ENCODE peak calls at places on chromosomes 2 and 18, in seven cellular contexts. One of them, this sample, is unnamed.

GRCh38 chr2:112821142-112821541 is 15.4 kb downstream of the IL1B start:
- DNase-seq in stimulated activated CD8-positive, alpha-beta memory T cell treated with anti-CD3 and anti-CD28 coated beads, Interleukin-2, amount 100 ng/mL, for 48 hours: peak; percentile 55
- DNase-seq in M059J: peak; percentile 34
- DNase-seq in GM23338: no peak
- DNase-seq in left kidney: no peak
- DNase-seq in activated naive CD8-positive, alpha-beta T cell treated with anti-CD3 and anti-CD28 coated beads for 36 hours: peak; percentile 72
- DNase-seq in AG08396: no peak
- DNase-seq in this sample: peak; percentile 39

GRCh38 chr2:441258-442023 is 153.6 kb upstream of the ALKAL2 start:
- DNase-seq in stimulated activated CD8-positive, alpha-beta memory T cell treated with anti-CD3 and anti-CD28 coated beads, Interleukin-2, amount 100 ng/mL, for 48 hours: no peak
- DNase-seq in M059J: peak; percentile 30
- DNase-seq in GM23338: no peak
- DNase-seq in left kidney: peak; percentile 9
- DNase-seq in activated naive CD8-positive, alpha-beta T cell treated with anti-CD3 and anti-CD28 coated beads for 36 hours: no peak
- DNase-seq in AG08396: no peak
- DNase-seq in this sample: no peak

GRCh38 chr2:183993052-183993451 is 605.3 kb upstream of the ZNF804A start:
- DNase-seq in stimulated activated CD8-positive, alpha-beta memory T cell treated with anti-CD3 and anti-CD28 coated beads, Interleukin-2, amount 100 ng/mL, for 48 hours: no peak
- DNase-seq in M059J: no peak
- DNase-seq in GM23338: no peak
- DNase-seq in left kidney: peak; percentile 13
- DNase-seq in activated naive CD8-positive, alpha-beta T cell treated with anti-CD3 and anti-CD28 coated beads for 36 hours: no peak
- DNase-seq in AG08396: no peak
- DNase-seq in this sample: no peak

GRCh38 chr2:147463881-147464520 is 380.8 kb upstream of the ACVR2A start:
- DNase-seq in stimulated activated CD8-positive, alpha-beta memory T cell treated with anti-CD3 and anti-CD28 coated beads, Interleukin-2, amount 100 ng/mL, for 48 hours: no peak
- DNase-seq in M059J: no peak
- DNase-seq in GM23338: no peak
- DNase-seq in left kidney: peak; percentile 63
- DNase-seq in activated naive CD8-positive, alpha-beta T cell treated with anti-CD3 and anti-CD28 coated beads for 36 hours: no peak
- DNase-seq in AG08396: no peak
- DNase-seq in this sample: no peak

GRCh38 chr2:86046985-86047384 is 58.7 kb downstream of the POLR1A start:
- DNase-seq in stimulated activated CD8-positive, alpha-beta memory T cell treated with anti-CD3 and anti-CD28 coated beads, Interleukin-2, amount 100 ng/mL, for 48 hours: no peak
- DNase-seq in M059J: no peak
- DNase-seq in GM23338: no peak
- DNase-seq in left kidney: no peak
- DNase-seq in activated naive CD8-positive, alpha-beta T cell treated with anti-CD3 and anti-CD28 coated beads for 36 hours: no peak
- DNase-seq in AG08396: no peak
- DNase-seq in this sample: no peak

GRCh38 chr2:145006957-145007672 is 487.2 kb upstream of the ZEB2 start:
- DNase-seq in stimulated activated CD8-positive, alpha-beta memory T cell treated with anti-CD3 and anti-CD28 coated beads, Interleukin-2, amount 100 ng/mL, for 48 hours: no peak
- DNase-seq in M059J: peak; percentile 99
- DNase-seq in GM23338: no peak
- DNase-seq in left kidney: no peak
- DNase-seq in activated naive CD8-positive, alpha-beta T cell treated with anti-CD3 and anti-CD28 coated beads for 36 hours: no peak
- DNase-seq in AG08396: peak; percentile 50
- DNase-seq in this sample: no peak

GRCh38 chr2:213544940-213545339 is 260.7 kb downstream of the SPAG16 start:
- DNase-seq in stimulated activated CD8-positive, alpha-beta memory T cell treated with anti-CD3 and anti-CD28 coated beads, Interleukin-2, amount 100 ng/mL, for 48 hours: no peak
- DNase-seq in M059J: peak; percentile 12
- DNase-seq in GM23338: no peak
- DNase-seq in left kidney: no peak
- DNase-seq in activated naive CD8-positive, alpha-beta T cell treated with anti-CD3 and anti-CD28 coated beads for 36 hours: no peak
- DNase-seq in AG08396: no peak
- DNase-seq in this sample: no peak

GRCh38 chr2:227889336-227889735 is 17.9 kb downstream of the DAW1 start:
- DNase-seq in stimulated activated CD8-positive, alpha-beta memory T cell treated with anti-CD3 and anti-CD28 coated beads, Interleukin-2, amount 100 ng/mL, for 48 hours: no peak
- DNase-seq in M059J: no peak
- DNase-seq in GM23338: no peak
- DNase-seq in left kidney: no peak
- DNase-seq in activated naive CD8-positive, alpha-beta T cell treated with anti-CD3 and anti-CD28 coated beads for 36 hours: no peak
- DNase-seq in AG08396: no peak
- DNase-seq in this sample: no peak

GRCh38 chr2:128377071-128377910 is 58.6 kb upstream of the HS6ST1 start:
- DNase-seq in stimulated activated CD8-positive, alpha-beta memory T cell treated with anti-CD3 and anti-CD28 coated beads, Interleukin-2, amount 100 ng/mL, for 48 hours: no peak
- DNase-seq in M059J: no peak
- DNase-seq in GM23338: no peak
- DNase-seq in left kidney: no peak
- DNase-seq in activated naive CD8-positive, alpha-beta T cell treated with anti-CD3 and anti-CD28 coated beads for 36 hours: no peak
- DNase-seq in AG08396: no peak
- DNase-seq in this sample: no peak

GRCh38 chr18:32906506-32907214 is 133.8 kb upstream of the KLHL14 start:
- DNase-seq in stimulated activated CD8-positive, alpha-beta memory T cell treated with anti-CD3 and anti-CD28 coated beads, Interleukin-2, amount 100 ng/mL, for 48 hours: no peak
- DNase-seq in M059J: peak; percentile 1
- DNase-seq in GM23338: peak; percentile 17
- DNase-seq in left kidney: no peak
- DNase-seq in activated naive CD8-positive, alpha-beta T cell treated with anti-CD3 and anti-CD28 coated beads for 36 hours: no peak
- DNase-seq in AG08396: no peak
- DNase-seq in this sample: no peak

GRCh38 chr2:206955253-206955652 is 15.9 kb downstream of the CPO start:
- DNase-seq in stimulated activated CD8-positive, alpha-beta memory T cell treated with anti-CD3 and anti-CD28 coated beads, Interleukin-2, amount 100 ng/mL, for 48 hours: no peak
- DNase-seq in M059J: no peak
- DNase-seq in GM23338: no peak
- DNase-seq in left kidney: no peak
- DNase-seq in activated naive CD8-positive, alpha-beta T cell treated with anti-CD3 and anti-CD28 coated beads for 36 hours: no peak
- DNase-seq in AG08396: no peak
- DNase-seq in this sample: no peak

GRCh38 chr18:3914116-3914515 is 464.1 kb downstream of the TGIF1 start:
- DNase-seq in stimulated activated CD8-positive, alpha-beta memory T cell treated with anti-CD3 and anti-CD28 coated beads, Interleukin-2, amount 100 ng/mL, for 48 hours: no peak
- DNase-seq in M059J: no peak
- DNase-seq in GM23338: no peak
- DNase-seq in left kidney: no peak
- DNase-seq in activated naive CD8-positive, alpha-beta T cell treated with anti-CD3 and anti-CD28 coated beads for 36 hours: no peak
- DNase-seq in AG08396: no peak
- DNase-seq in this sample: no peak

GRCh38 chr2:161161074-161161577 is 898 bp downstream of the TANK start:
- DNase-seq in stimulated activated CD8-positive, alpha-beta memory T cell treated with anti-CD3 and anti-CD28 coated beads, Interleukin-2, amount 100 ng/mL, for 48 hours: no peak
- DNase-seq in M059J: peak; percentile 12
- DNase-seq in GM23338: peak; percentile 6
- DNase-seq in left kidney: no peak
- DNase-seq in activated naive CD8-positive, alpha-beta T cell treated with anti-CD3 and anti-CD28 coated beads for 36 hours: no peak
- DNase-seq in AG08396: no peak
- DNase-seq in this sample: no peak

GRCh38 chr18:59056706-59057492 is 82.8 kb upstream of the SEC11C start:
- DNase-seq in stimulated activated CD8-positive, alpha-beta memory T cell treated with anti-CD3 and anti-CD28 coated beads, Interleukin-2, amount 100 ng/mL, for 48 hours: peak; percentile 60
- DNase-seq in M059J: peak; percentile 82
- DNase-seq in GM23338: peak; percentile 92
- DNase-seq in left kidney: peak; percentile 90
- DNase-seq in activated naive CD8-positive, alpha-beta T cell treated with anti-CD3 and anti-CD28 coated beads for 36 hours: peak; percentile 36
- DNase-seq in AG08396: peak; percentile 31
- DNase-seq in this sample: peak; percentile 89

GRCh38 chr2:141393214-141393545 is 737.6 kb downstream of the LRP1B start:
- DNase-seq in stimulated activated CD8-positive, alpha-beta memory T cell treated with anti-CD3 and anti-CD28 coated beads, Interleukin-2, amount 100 ng/mL, for 48 hours: no peak
- DNase-seq in M059J: peak; percentile 0
- DNase-seq in GM23338: no peak
- DNase-seq in left kidney: no peak
- DNase-seq in activated naive CD8-positive, alpha-beta T cell treated with anti-CD3 and anti-CD28 coated beads for 36 hours: no peak
- DNase-seq in AG08396: no peak
- DNase-seq in this sample: no peak

GRCh38 chr2:159108178-159108893 is 139.9 kb downstream of the TANC1 start:
- DNase-seq in stimulated activated CD8-positive, alpha-beta memory T cell treated with anti-CD3 and anti-CD28 coated beads, Interleukin-2, amount 100 ng/mL, for 48 hours: no peak
- DNase-seq in M059J: no peak
- DNase-seq in GM23338: no peak
- DNase-seq in left kidney: peak; percentile 64
- DNase-seq in activated naive CD8-positive, alpha-beta T cell treated with anti-CD3 and anti-CD28 coated beads for 36 hours: no peak
- DNase-seq in AG08396: no peak
- DNase-seq in this sample: no peak

GRCh38 chr18:63881851-63882250 is 5.7 kb upstream of the SERPINB2 start:
- DNase-seq in stimulated activated CD8-positive, alpha-beta memory T cell treated with anti-CD3 and anti-CD28 coated beads, Interleukin-2, amount 100 ng/mL, for 48 hours: no peak
- DNase-seq in M059J: peak; percentile 55
- DNase-seq in GM23338: no peak
- DNase-seq in left kidney: no peak
- DNase-seq in activated naive CD8-positive, alpha-beta T cell treated with anti-CD3 and anti-CD28 coated beads for 36 hours: no peak
- DNase-seq in AG08396: no peak
- DNase-seq in this sample: no peak

GRCh38 chr18:79856119-79857080 is 58.7 kb downstream of the KCNG2 start:
- DNase-seq in stimulated activated CD8-positive, alpha-beta memory T cell treated with anti-CD3 and anti-CD28 coated beads, Interleukin-2, amount 100 ng/mL, for 48 hours: no peak
- DNase-seq in M059J: peak; percentile 57
- DNase-seq in GM23338: peak; percentile 75
- DNase-seq in left kidney: peak; percentile 68
- DNase-seq in activated naive CD8-positive, alpha-beta T cell treated with anti-CD3 and anti-CD28 coated beads for 36 hours: peak; percentile 23
- DNase-seq in AG08396: peak; percentile 71
- DNase-seq in this sample: peak; percentile 33

GRCh38 chr18:21672868-21673267 is 31.7 kb downstream of the ABHD3 start:
- DNase-seq in stimulated activated CD8-positive, alpha-beta memory T cell treated with anti-CD3 and anti-CD28 coated beads, Interleukin-2, amount 100 ng/mL, for 48 hours: no peak
- DNase-seq in M059J: peak; percentile 98
- DNase-seq in GM23338: no peak
- DNase-seq in left kidney: peak; percentile 69
- DNase-seq in activated naive CD8-positive, alpha-beta T cell treated with anti-CD3 and anti-CD28 coated beads for 36 hours: no peak
- DNase-seq in AG08396: peak; percentile 32
- DNase-seq in this sample: no peak

GRCh38 chr2:8306530-8307351 is 375.1 kb upstream of the ID2 start:
- DNase-seq in stimulated activated CD8-positive, alpha-beta memory T cell treated with anti-CD3 and anti-CD28 coated beads, Interleukin-2, amount 100 ng/mL, for 48 hours: no peak
- DNase-seq in M059J: peak; percentile 26
- DNase-seq in GM23338: no peak
- DNase-seq in left kidney: no peak
- DNase-seq in activated naive CD8-positive, alpha-beta T cell treated with anti-CD3 and anti-CD28 coated beads for 36 hours: no peak
- DNase-seq in AG08396: peak; percentile 29
- DNase-seq in this sample: peak; percentile 35

GRCh38 chr18:31739651-31740050 is 21.0 kb downstream of the SLC25A52 start:
- DNase-seq in stimulated activated CD8-positive, alpha-beta memory T cell treated with anti-CD3 and anti-CD28 coated beads, Interleukin-2, amount 100 ng/mL, for 48 hours: no peak
- DNase-seq in M059J: no peak
- DNase-seq in GM23338: no peak
- DNase-seq in left kidney: no peak
- DNase-seq in activated naive CD8-positive, alpha-beta T cell treated with anti-CD3 and anti-CD28 coated beads for 36 hours: no peak
- DNase-seq in AG08396: no peak
- DNase-seq in this sample: no peak

GRCh38 chr2:86822668-86823067 is 32.0 kb upstream of the CD8A start:
- DNase-seq in stimulated activated CD8-positive, alpha-beta memory T cell treated with anti-CD3 and anti-CD28 coated beads, Interleukin-2, amount 100 ng/mL, for 48 hours: no peak
- DNase-seq in M059J: no peak
- DNase-seq in GM23338: no peak
- DNase-seq in left kidney: no peak
- DNase-seq in activated naive CD8-positive, alpha-beta T cell treated with anti-CD3 and anti-CD28 coated beads for 36 hours: no peak
- DNase-seq in AG08396: no peak
- DNase-seq in this sample: no peak

GRCh38 chr18:68177807-68178702 is 536.9 kb downstream of the TMX3 start:
- DNase-seq in stimulated activated CD8-positive, alpha-beta memory T cell treated with anti-CD3 and anti-CD28 coated beads, Interleukin-2, amount 100 ng/mL, for 48 hours: no peak
- DNase-seq in M059J: peak; percentile 99
- DNase-seq in GM23338: no peak
- DNase-seq in left kidney: peak; percentile 3
- DNase-seq in activated naive CD8-positive, alpha-beta T cell treated with anti-CD3 and anti-CD28 coated beads for 36 hours: no peak
- DNase-seq in AG08396: peak; percentile 76
- DNase-seq in this sample: no peak

GRCh38 chr2:149990965-149991364 is 403.4 kb upstream of the MMADHC start:
- DNase-seq in stimulated activated CD8-positive, alpha-beta memory T cell treated with anti-CD3 and anti-CD28 coated beads, Interleukin-2, amount 100 ng/mL, for 48 hours: no peak
- DNase-seq in M059J: no peak
- DNase-seq in GM23338: no peak
- DNase-seq in left kidney: no peak
- DNase-seq in activated naive CD8-positive, alpha-beta T cell treated with anti-CD3 and anti-CD28 coated beads for 36 hours: no peak
- DNase-seq in AG08396: no peak
- DNase-seq in this sample: no peak

GRCh38 chr2:154425999-154426398 is 272.5 kb upstream of the KCNJ3 start:
- DNase-seq in stimulated activated CD8-positive, alpha-beta memory T cell treated with anti-CD3 and anti-CD28 coated beads, Interleukin-2, amount 100 ng/mL, for 48 hours: no peak
- DNase-seq in M059J: no peak
- DNase-seq in GM23338: no peak
- DNase-seq in left kidney: no peak
- DNase-seq in activated naive CD8-positive, alpha-beta T cell treated with anti-CD3 and anti-CD28 coated beads for 36 hours: no peak
- DNase-seq in AG08396: no peak
- DNase-seq in this sample: no peak